ENCODE peak calls at places on chromosomes 12 and 14, in four cellular contexts. P is neuronal stem cell, O is astrocyte of the spinal cord, W is A549. Q is an unnamed sample.

GRCh38 chr12:53989227-53990113 is 4.5 kb downstream of the HOXC10 start:
- DNase-seq in O (peak; percentile 38), P (no peak), W (peak; percentile 69), Q (no peak)

GRCh38 chr12:116473416-116473815 is 85.8 kb upstream of the MAP1LC3B2 start:
- DNase-seq in P (no peak), W (no peak), O (no peak), Q (no peak)

GRCh38 chr14:20618328-20618749 is 23.2 kb downstream of the OR6S1 start:
- DNase-seq in O (no peak), W (no peak), P (no peak), Q (no peak)

GRCh38 chr12:31629756-31630732 is 29.4 kb upstream of the ETFBKMT start:
- DNase-seq in O (peak; percentile 72), W (no peak), P (no peak), Q (peak; percentile 15)

GRCh38 chr14:100530270-100531072 is 56.7 kb downstream of the BEGAIN start:
- DNase-seq in P (no peak), O (no peak), W (no peak), Q (no peak)

GRCh38 chr12:58564721-58565120 is 355.6 kb downstream of the LRIG3 start:
- DNase-seq in P (no peak), W (no peak), O (peak; percentile 64), Q (no peak)

GRCh38 chr12:54257332-54257731 is 22.6 kb downstream of the CBX5 start:
- DNase-seq in O (no peak), W (no peak), P (no peak), Q (no peak)

GRCh38 chr12:125272252-125272980 is 207.2 kb downstream of the AACS start:
- DNase-seq in P (no peak), O (no peak), W (no peak), Q (no peak)

GRCh38 chr14:29749327-29749726 is 178.3 kb downstream of the PRKD1 start:
- DNase-seq in P (no peak), O (peak; percentile 82), W (no peak), Q (peak; percentile 4)

GRCh38 chr12:29240441-29240840 is 91.4 kb downstream of the FAR2 start:
- DNase-seq in P (no peak), W (no peak), O (no peak), Q (no peak)

GRCh38 chr14:99415496-99416281 is 65.0 kb downstream of the SETD3 start:
- DNase-seq in O (peak; percentile 83), P (peak; percentile 80), W (peak; percentile 73), Q (no peak)

GRCh38 chr14:35297677-35298076 is 5.5 kb downstream of the PSMA6 start:
- DNase-seq in O (no peak), P (no peak), W (no peak), Q (no peak)

GRCh38 chr14:35301334-35302210 is 9.4 kb downstream of the PSMA6 start:
- DNase-seq in W (no peak), P (no peak), O (no peak), Q (no peak)

GRCh38 chr14:35299708-35300107 is 7.5 kb downstream of the PSMA6 start:
- DNase-seq in P (no peak), O (no peak), W (no peak), Q (no peak)

GRCh38 chr14:35302211-35302528 is 10.0 kb downstream of the PSMA6 start:
- DNase-seq in W (no peak), P (no peak), O (no peak), Q (no peak)

GRCh38 chr14:35300228-35300627 is 8.0 kb downstream of the PSMA6 start:
- DNase-seq in O (no peak), W (no peak), P (no peak), Q (no peak)
- H3K4me3 ChIP-seq in O (no peak overlapping the region), W (no peak overlapping the region), P (no peak overlapping the region), Q (no peak overlapping the region)

GRCh38 chr14:51538973-51539372 is 112.7 kb upstream of the FRMD6 start:
- DNase-seq in O (no peak), P (no peak), W (no peak), Q (no peak)
- H3K4me3 ChIP-seq in O (no peak overlapping the region), P (no peak overlapping the region), W (no peak overlapping the region), Q (no peak overlapping the region)

GRCh38 chr12:113667095-113667494 is 195.4 kb upstream of the LHX5 start:
- DNase-seq in P (no peak), O (no peak), W (no peak), Q (no peak)

GRCh38 chr12:113670742-113671141 is 199.1 kb upstream of the LHX5 start:
- DNase-seq in P (no peak), O (no peak), W (no peak), Q (no peak)

GRCh38 chr12:113666223-113666622 is 194.6 kb upstream of the LHX5 start:
- DNase-seq in O (no peak), P (no peak), W (no peak), Q (no peak)

GRCh38 chr12:113665457-113665856 is 193.8 kb upstream of the LHX5 start:
- DNase-seq in O (no peak), P (no peak), W (no peak), Q (no peak)

GRCh38 chr12:113667667-113668356 is 196.1 kb upstream of the LHX5 start:
- DNase-seq in P (no peak), W (no peak), O (no peak), Q (no peak)
- H3K4me3 ChIP-seq in P (no peak overlapping the region), W (no peak overlapping the region), O (no peak overlapping the region), Q (no peak overlapping the region)

DNA sequence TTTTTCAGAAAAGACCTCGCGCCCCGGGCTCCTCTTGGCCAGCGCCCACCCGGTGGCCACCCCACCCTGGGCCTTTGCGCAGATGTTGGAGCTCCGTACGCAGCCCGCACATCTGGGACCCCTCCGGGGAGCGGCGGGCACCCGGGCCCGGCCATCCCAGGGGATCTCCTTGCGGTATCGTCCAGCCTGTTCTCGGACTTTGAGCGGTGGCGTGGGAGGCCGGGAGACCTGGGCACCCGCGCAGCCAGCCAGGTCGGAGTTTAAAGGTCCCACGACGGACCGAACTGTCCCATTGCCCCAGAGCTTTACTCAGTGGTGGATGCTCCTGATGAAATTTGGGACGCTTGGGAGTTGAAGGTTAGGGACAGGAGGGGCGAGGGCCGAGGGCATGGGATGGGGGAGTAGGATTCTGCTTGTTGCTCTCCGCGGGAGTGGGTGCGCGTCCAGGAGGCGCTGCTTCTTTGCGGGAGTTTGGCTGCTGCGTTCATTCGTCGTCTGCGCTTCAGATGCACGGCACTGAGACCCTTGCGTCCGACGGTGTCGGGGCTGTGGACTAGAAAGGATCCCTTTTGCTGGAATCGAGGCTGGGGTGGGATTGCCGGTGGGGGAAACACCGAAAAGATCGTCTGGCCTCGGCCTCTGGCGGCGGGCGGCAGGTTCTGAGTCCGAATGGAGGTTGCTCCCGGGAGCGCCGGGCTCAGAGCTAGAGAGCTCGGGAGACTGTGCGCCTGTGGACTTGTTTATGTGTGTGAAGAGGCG is 1.4 kb downstream of the NTF3 start:
- DNase-seq in W (no peak), O (no peak), P (peak; percentile 21), Q (no peak)
- H3K4me3 ChIP-seq in W (no peak overlapping the region), O (peak overlapping the region; percentile 50), P (peak overlapping the region; percentile 85), Q (peak overlapping the region; percentile 35)

DNA sequence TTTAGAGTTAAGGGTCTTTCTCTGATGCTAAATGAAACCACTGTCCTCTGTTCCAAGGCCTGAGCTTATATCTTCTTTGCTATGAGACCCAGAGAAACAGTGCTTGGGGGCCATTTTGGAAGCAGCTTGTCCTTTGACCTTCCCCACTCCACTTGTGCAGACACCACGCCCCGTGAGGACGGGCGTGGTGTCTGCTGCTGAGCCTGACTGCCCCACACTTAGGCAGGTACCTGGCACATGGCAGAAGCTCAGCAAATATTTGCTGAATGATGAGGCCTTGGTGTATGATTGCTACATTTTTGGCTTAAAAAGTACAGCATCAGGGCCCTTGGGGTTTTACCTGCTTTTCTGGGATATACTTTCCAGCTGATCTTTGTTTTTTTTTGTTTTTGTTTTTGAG is 69.9 kb downstream of the RASSF3 start:
- DNase-seq in P (no peak), O (no peak), W (peak; percentile 63), Q (no peak)
- H3K4me3 ChIP-seq in P (no peak overlapping the region), O (no peak overlapping the region), W (peak overlapping the region; percentile 34), Q (no peak overlapping the region)

GRCh38 chr14:38090506-38090905 is 117.2 kb upstream of the SSTR1 start:
- DNase-seq in O (no peak), P (no peak), W (no peak), Q (no peak)

DNA sequence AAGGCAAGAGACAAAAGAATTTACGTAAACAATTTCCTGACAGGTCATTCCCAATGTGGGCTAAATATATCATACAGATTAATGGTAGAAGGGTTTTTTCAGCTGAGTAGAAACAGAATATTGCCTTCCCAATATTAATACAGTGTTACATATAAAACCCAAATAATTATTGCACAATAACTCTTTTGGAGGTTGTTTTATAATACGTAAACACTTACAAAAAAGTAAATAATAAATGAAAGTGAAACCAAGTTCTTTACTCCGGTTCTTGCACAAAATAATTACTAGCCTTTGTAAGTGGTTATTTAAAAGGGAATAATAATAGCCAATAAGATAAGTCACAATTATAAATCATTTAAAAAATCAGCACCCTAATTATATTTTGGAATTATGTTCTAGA is 118.6 kb upstream of the SSTR1 start:
- DNase-seq in O (no peak), P (no peak), W (no peak), Q (no peak)
- H3K4me3 ChIP-seq in O (no peak overlapping the region), P (no peak overlapping the region), W (no peak overlapping the region), Q (no peak overlapping the region)

DNA sequence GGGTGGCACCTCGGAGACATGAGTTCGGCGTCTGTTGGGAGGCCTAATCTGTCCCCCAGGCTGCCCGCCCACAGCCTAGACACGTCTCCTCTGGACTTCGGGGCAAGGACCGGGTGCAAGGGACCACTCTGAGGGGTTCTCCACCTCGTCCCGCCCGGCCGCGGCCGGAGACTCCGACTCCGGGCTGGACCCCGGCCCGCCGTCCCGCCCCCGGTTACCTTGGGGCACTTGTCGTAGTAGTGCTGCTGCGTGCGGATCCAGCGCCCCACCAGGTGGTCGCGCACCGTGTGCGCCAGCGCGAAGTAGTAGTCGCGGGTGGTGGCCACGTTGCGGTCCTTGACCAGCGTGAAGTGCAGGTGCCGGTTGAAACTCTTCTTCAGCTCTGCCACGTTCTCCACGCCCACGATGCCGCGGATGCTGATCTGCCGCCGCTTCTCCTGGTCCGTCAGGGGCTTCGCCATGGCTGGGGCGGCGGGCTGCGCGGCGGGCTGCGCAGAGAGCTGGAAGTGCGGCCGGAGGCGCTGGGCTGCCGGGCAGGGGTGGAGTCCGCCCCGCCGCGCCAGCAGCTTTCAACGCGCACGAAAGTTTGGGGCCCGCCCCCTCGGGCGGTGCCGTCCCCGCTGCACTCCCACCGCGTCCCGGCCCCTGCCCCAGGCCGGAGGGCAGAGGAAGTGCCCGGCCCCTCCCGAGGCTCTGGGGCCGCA is at the start of gene PYGL:
- DNase-seq in W (peak; percentile 65), O (peak; percentile 58), P (peak; percentile 65), Q (peak; percentile 69)
- H3K4me3 ChIP-seq in W (peak within 1 kb of the TSS; percentile 90), O (peak within 1 kb of the TSS; percentile 70), P (peak within 1 kb of the TSS; percentile 91), Q (peak within 1 kb of the TSS; percentile 67)

DNA sequence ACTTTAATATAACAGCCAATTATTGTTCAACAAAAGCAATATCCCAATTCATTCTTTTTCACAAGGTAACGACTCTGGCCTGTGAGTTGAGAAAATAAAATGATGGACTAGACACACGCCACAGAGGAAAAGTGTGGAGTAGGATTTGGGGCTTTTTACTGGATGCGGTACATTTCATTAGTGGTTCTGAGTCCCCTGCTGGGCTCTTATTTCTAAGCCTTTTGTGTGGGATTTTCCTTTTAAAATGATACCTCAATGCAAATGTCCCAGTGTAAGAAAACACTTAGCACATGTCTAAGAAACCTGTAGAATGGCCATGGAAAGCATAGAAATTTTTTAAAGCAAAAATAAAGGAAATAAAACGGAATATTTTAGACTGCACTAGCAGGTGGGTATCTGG is 73.4 kb downstream of the C12orf42 start:
- DNase-seq in P (no peak), W (no peak), O (no peak), Q (no peak)
- H3K4me3 ChIP-seq in P (no peak overlapping the region), W (no peak overlapping the region), O (no peak overlapping the region), Q (no peak overlapping the region)